ENCODE peak calls at places on chromosomes 3 and 15, in ten cellular contexts. J is stimulated activated CD4-positive, alpha-beta T cell treated with anti-CD3 and anti-CD28 coated beads, Interleukin-2, amount 100 ng/mL, for 48 hours; N is epithelial cell of esophagus; P is effector CD4-positive, alpha-beta T cell; L is WTC11; D is HS-5; R is Panc1; K is T-helper 2 cell treated with Interferon-gamma antibody and Interleukin-4, amounts not matched to agents 5 μg/mL and 100 μg/mL, for 36 hours; M is AG20443; B is upper lobe of left lung. Y is an unnamed sample.
A peak's percentile ranks its signal among the peaks of the same experiment; 100 is the strongest.

GRCh38 chr15:60379466-60380274 is 18.1 kb downstream of the ANXA2 start:
- DNase-seq in R (no peak), P (no peak), N (peak; percentile 82), M (peak; percentile 74), D (peak; percentile 67), B (no peak), K (no peak), L (no peak), J (no peak), Y (no peak)

GRCh38 chr3:46215810-46216414 is 7.8 kb upstream of the CCR1 start:
- DNase-seq in K (no peak), M (no peak), L (no peak), P (no peak), R (no peak), D (peak; percentile 74), B (no peak), N (peak; percentile 56), J (no peak), Y (no peak)

GRCh38 chr3:4972652-4973643 is 6.3 kb upstream of the BHLHE40 start:
- DNase-seq in P (no peak), L (no peak), K (no peak), B (no peak), N (no peak), M (no peak), R (no peak), D (no peak), J (no peak), Y (no peak)

GRCh38 chr15:28901987-28902745 is 16.4 kb downstream of the APBA2 start:
- DNase-seq in L (peak; percentile 59), D (no peak), N (no peak), J (no peak), B (no peak), K (no peak), M (no peak), R (no peak), P (no peak), Y (no peak)

GRCh38 chr15:25175033-25175788 is 220.4 kb downstream of the SNRPN start:
- DNase-seq in P (no peak), M (no peak), K (no peak), L (peak; percentile 3), R (no peak), B (no peak), J (no peak), D (no peak), N (no peak), Y (no peak)

GRCh38 chr3:24945575-24945974 is 450.9 kb upstream of the THRB start:
- DNase-seq in P (no peak), M (no peak), B (no peak), L (no peak), D (no peak), N (peak; percentile 66), R (no peak), J (no peak), K (no peak), Y (no peak)

GRCh38 chr15:96345560-96346389 is 15.3 kb downstream of the NR2F2 start:
- DNase-seq in R (no peak), N (peak; percentile 78), P (no peak), D (no peak), K (no peak), M (peak; percentile 82), B (peak; percentile 91), J (no peak), L (peak; percentile 49), Y (peak; percentile 68)

GRCh38 chr15:99117563-99118257 is 12.8 kb downstream of the SYNM start:
- DNase-seq in R (no peak), J (no peak), B (no peak), D (no peak), N (no peak), K (no peak), P (no peak), L (no peak), M (no peak), Y (no peak)

GRCh38 chr3:49295489-49296058 is 18.5 kb upstream of the C3orf62 start:
- DNase-seq in D (no peak), K (no peak), B (peak; percentile 86), P (peak; percentile 3), N (peak; percentile 31), M (peak; percentile 57), J (peak; percentile 6), R (no peak), L (peak; percentile 18), Y (peak; percentile 18)

GRCh38 chr3:66276705-66277274 is 56.0 kb downstream of the SLC25A26 start:
- DNase-seq in K (peak; percentile 26), J (peak; percentile 61), P (peak; percentile 59), M (peak; percentile 63), B (no peak), D (peak; percentile 46), R (peak; percentile 32), L (peak; percentile 60), N (peak; percentile 74), Y (peak; percentile 68)

GRCh38 chr15:62560943-62561571 is 396.0 kb upstream of the C2CD4B start:
- DNase-seq in M (no peak), P (no peak), B (no peak), J (no peak), D (no peak), L (peak; percentile 31), K (no peak), N (no peak), R (no peak), Y (no peak)

GRCh38 chr3:62558549-62559112 is 185.3 kb upstream of the FEZF2 start:
- DNase-seq in D (no peak), P (no peak), K (no peak), B (no peak), N (peak; percentile 45), R (no peak), M (peak; percentile 27), J (no peak), L (peak; percentile 69), Y (peak; percentile 49)

GRCh38 chr3:136255672-136256406 is 5.7 kb downstream of the PCCB start:
- DNase-seq in K (no peak), N (no peak), P (no peak), M (no peak), L (no peak), J (no peak), D (no peak), R (no peak), B (no peak), Y (no peak)

GRCh38 chr3:100634493-100635272 is 25.3 kb downstream of the ADGRG7 start:
- DNase-seq in N (peak; percentile 77), B (no peak), K (peak; percentile 35), M (peak; percentile 8), P (no peak), R (no peak), D (no peak), L (no peak), J (no peak), Y (peak; percentile 26)

GRCh38 chr3:18119866-18120265 is 305.3 kb downstream of the SATB1 start:
- DNase-seq in N (no peak), D (no peak), R (no peak), B (no peak), K (no peak), M (peak; percentile 25), J (no peak), L (no peak), P (no peak), Y (no peak)

GRCh38 chr3:111943533-111943932 is 35.3 kb upstream of the ABHD10 start:
- DNase-seq in D (no peak), K (no peak), N (peak; percentile 29), P (no peak), M (no peak), J (no peak), L (no peak), B (no peak), R (no peak), Y (no peak)

GRCh38 chr3:182740710-182741109 is 52.6 kb upstream of the ATP11B start:
- DNase-seq in P (no peak), J (no peak), N (peak; percentile 97), L (no peak), B (no peak), R (no peak), K (no peak), M (no peak), D (no peak), Y (no peak)

GRCh38 chr15:99427668-99428361 is 138.0 kb upstream of the MEF2A start:
- DNase-seq in N (no peak), K (no peak), D (no peak), M (no peak), J (no peak), L (no peak), R (no peak), B (no peak), P (no peak), Y (no peak)

GRCh38 chr3:40120816-40121215 is 188.7 kb upstream of the EIF1B start:
- DNase-seq in K (no peak), J (no peak), R (no peak), M (peak; percentile 73), D (peak; percentile 39), N (peak; percentile 56), L (no peak), B (no peak), P (no peak), Y (no peak)

GRCh38 chr15:74788716-74789151 is 6.9 kb downstream of the CSK start:
- DNase-seq in K (peak; percentile 70), B (no peak), L (peak; percentile 48), M (no peak), J (no peak), R (no peak), P (peak; percentile 50), D (no peak), N (no peak), Y (no peak)

GRCh38 chr3:52769786-52770445 is 824 bp downstream of the NEK4 start:
- DNase-seq in M (peak; percentile 13), P (no peak), N (peak; percentile 13), B (no peak), L (no peak), J (no peak), D (no peak), R (no peak), K (no peak), Y (no peak)

GRCh38 chr15:86089422-86089821 is 9.8 kb downstream of the AGBL1 start:
- DNase-seq in R (no peak), N (no peak), P (no peak), M (no peak), B (no peak), D (no peak), K (no peak), L (no peak), J (no peak), Y (no peak)

GRCh38 chr3:141876891-141877561 is 583 bp downstream of the ATP1B3 start:
- DNase-seq in M (peak; percentile 72), B (no peak), P (peak; percentile 28), L (peak; percentile 44), R (no peak), K (peak; percentile 66), D (no peak), J (peak; percentile 56), N (peak; percentile 59), Y (peak; percentile 50)

GRCh38 chr3:107574650-107575049 is 51.9 kb downstream of the BBX start:
- DNase-seq in R (peak; percentile 12), L (no peak), P (no peak), D (peak; percentile 10), B (no peak), M (peak; percentile 50), J (no peak), N (peak; percentile 43), K (no peak), Y (peak; percentile 31)